ENCODE peak calls at places on chromosomes 7 and 10, in ten cellular contexts. M, V, J, S, Z, C, O, P, D and B are unnamed samples.

GRCh38 chr7:105377903-105378302 is 10.8 kb downstream of the SRPK2 start:
- DNase-seq in D (no peak), M (no peak), O (no peak), P (no peak), V (no peak), S (no peak), J (no peak), Z (no peak), C (no peak), B (no peak)

GRCh38 chr10:129949411-129950335 is 14.4 kb downstream of the EBF3 start:
- DNase-seq in O (peak; percentile 46), J (peak; percentile 82), V (no peak), S (peak; percentile 21), D (peak; percentile 91), P (peak; percentile 69), Z (no peak), M (no peak), C (no peak), B (no peak)

GRCh38 chr7:6556196-6556595 is 4.9 kb upstream of the GRID2IP start:
- DNase-seq in Z (no peak), S (peak; percentile 27), C (no peak), O (no peak), V (no peak), P (no peak), J (no peak), M (no peak), D (no peak), B (no peak)

GRCh38 chr7:84363741-84364140 is 169.2 kb upstream of the SEMA3A start:
- DNase-seq in P (no peak), M (no peak), C (no peak), V (no peak), O (no peak), D (no peak), J (no peak), S (no peak), Z (no peak), B (no peak)

GRCh38 chr10:24681476-24682088 is 42.1 kb downstream of the ARHGAP21 start:
- DNase-seq in O (no peak), J (no peak), S (no peak), Z (peak; percentile 54), P (no peak), D (no peak), M (peak; percentile 51), C (no peak), V (no peak), B (no peak)

GRCh38 chr10:95832216-95833037 is 75.3 kb upstream of the CC2D2B start:
- DNase-seq in C (peak; percentile 84), O (no peak), Z (no peak), V (no peak), P (no peak), J (no peak), D (no peak), M (no peak), S (no peak), B (no peak)

GRCh38 chr10:121690152-121690551 is 91.9 kb upstream of the FGFR2 start:
- DNase-seq in Z (no peak), S (no peak), P (no peak), O (no peak), D (no peak), J (no peak), V (no peak), C (no peak), M (no peak), B (no peak)

GRCh38 chr10:131553581-131553980 is 242.1 kb upstream of the TCERG1L start:
- DNase-seq in V (no peak), Z (no peak), S (peak; percentile 13), J (no peak), P (no peak), D (no peak), M (no peak), O (no peak), C (no peak), B (no peak)

GRCh38 chr7:150332852-150333635 is 8.4 kb downstream of the RARRES2 start:
- DNase-seq in V (no peak), O (no peak), J (no peak), M (no peak), Z (no peak), P (no peak), S (no peak), C (no peak), D (no peak), B (no peak)

GRCh38 chr7:35646289-35647033 is 48.5 kb downstream of the HERPUD2 start:
- DNase-seq in D (peak; percentile 31), J (peak; percentile 14), M (no peak), O (no peak), V (no peak), P (peak; percentile 66), S (no peak), Z (no peak), C (no peak), B (no peak)
- H3K4me3 ChIP-seq in D (no peak overlapping the region), J (peak overlapping the region; percentile 35), M (no peak overlapping the region), O (no peak overlapping the region), V (no peak overlapping the region), P (no peak overlapping the region), S (no peak overlapping the region), Z (no peak overlapping the region), C (no peak overlapping the region), B (no peak overlapping the region)

DNA sequence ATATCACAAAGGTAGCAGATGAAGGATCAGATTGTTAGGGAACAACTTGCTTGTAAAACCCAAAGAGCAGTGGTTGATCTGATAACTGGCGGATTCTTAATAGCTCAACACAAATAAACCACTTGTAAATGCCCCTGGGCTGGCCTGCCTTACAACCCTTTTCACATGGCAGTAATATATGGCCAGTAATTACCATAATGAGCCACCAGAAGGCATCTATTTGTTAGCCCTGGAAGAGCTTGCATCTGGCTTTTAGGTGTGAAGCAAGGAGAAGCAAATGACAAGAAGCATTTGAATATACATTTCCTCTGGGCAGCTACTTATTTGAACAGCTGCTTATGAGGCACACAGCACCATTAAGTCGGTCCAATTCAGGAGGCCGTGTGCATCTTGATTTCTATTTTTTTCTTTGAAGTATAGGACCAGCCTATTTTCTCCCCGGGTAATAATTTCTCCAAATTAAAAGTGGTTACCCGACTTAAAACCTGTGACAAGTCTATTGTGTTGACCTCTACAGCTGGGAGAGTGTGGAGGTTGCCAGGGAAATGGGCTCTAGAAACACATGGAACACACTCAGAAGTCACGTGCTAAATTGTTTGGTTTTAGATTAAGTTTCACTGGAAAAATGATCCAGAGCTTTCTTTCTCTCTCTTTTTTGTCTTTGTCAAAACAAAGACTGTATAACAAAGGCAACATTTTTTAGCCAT is 113.4 kb downstream of the SEM1 start:
- DNase-seq in S (no peak), P (peak; percentile 11), Z (peak; percentile 63), D (peak; percentile 2), M (peak; percentile 16), C (no peak), J (peak; percentile 13), V (no peak), O (no peak), B (no peak)
- H3K4me3 ChIP-seq in S (no peak overlapping the region), P (no peak overlapping the region), Z (no peak overlapping the region), D (no peak overlapping the region), M (no peak overlapping the region), C (no peak overlapping the region), J (no peak overlapping the region), V (no peak overlapping the region), O (no peak overlapping the region), B (no peak overlapping the region)

DNA sequence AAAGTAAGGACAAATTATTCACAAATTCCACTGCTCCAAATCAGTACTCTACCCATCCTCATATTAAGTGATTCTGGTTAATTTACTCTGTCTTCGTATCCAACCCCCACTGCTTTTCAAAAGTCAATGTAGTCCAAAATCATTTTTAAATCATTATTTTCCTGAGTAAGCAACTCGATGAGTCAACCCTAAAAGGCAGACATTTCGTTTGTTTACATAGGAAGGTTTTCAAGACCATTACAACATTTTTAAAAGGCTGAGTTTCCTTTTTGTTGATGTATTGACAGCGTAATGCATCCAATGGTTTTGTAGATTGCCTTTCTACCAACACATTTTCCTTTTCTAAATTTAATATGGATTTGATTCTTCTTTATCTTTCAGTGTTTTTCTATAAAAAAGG is 523.0 kb upstream of the ANKRD30A start:
- DNase-seq in S (no peak), C (no peak), J (no peak), V (peak; percentile 80), M (no peak), O (no peak), Z (peak; percentile 76), D (peak; percentile 55), P (peak; percentile 81), B (no peak)
- H3K4me3 ChIP-seq in S (no peak overlapping the region), C (no peak overlapping the region), J (no peak overlapping the region), V (no peak overlapping the region), M (no peak overlapping the region), O (no peak overlapping the region), Z (no peak overlapping the region), D (no peak overlapping the region), P (no peak overlapping the region), B (no peak overlapping the region)

DNA sequence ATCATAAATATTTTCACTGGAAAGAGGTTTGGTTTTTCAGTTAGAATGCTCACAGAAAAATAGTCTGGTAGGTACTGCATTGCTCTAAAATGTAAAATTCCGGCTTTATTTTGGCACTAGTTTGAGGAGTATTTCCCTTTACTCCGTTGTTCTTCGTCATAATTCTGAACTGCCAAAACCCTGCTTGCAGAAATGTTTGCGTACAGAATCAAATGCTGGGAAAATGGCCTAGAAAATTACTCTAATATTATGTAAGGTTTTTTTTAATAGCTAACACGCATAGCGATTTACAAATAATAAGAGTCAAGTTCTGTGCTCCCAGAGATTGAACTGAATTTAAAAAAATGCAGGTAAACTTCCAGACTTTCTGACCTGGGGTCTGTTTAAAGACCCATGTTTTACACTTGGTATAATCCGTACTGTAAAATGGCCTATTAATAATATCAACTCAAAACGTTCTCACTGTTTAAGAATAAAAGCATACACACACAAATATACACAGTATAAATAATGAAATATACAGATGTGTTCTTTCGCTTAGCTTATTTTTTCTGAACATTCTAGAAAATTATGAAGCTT is 23.6 kb upstream of the ANLN start:
- DNase-seq in J (no peak), O (no peak), P (no peak), C (no peak), D (no peak), M (no peak), V (no peak), S (no peak), Z (no peak), B (no peak)
- H3K4me3 ChIP-seq in J (peak overlapping the region; percentile 75), O (peak overlapping the region; percentile 54), P (peak overlapping the region; percentile 87), C (peak overlapping the region; percentile 90), D (no peak overlapping the region), M (no peak overlapping the region), V (peak overlapping the region; percentile 72), S (peak overlapping the region; percentile 89), Z (peak overlapping the region; percentile 82), B (peak overlapping the region; percentile 76)